ENCODE peak calls at places on chromosomes 6 and 20, in nine cellular contexts. H, M, J, O, K, W, I, L and Y are unnamed samples.
A peak's percentile ranks its signal among the peaks of the same experiment; 100 is the strongest.

GRCh38 chr20:36217226-36217625 is 19.1 kb upstream of the AAR2 start:
- DNase-seq in H (no peak), M (no peak), J (no peak), O (no peak), K (no peak), W (no peak), I (no peak), L (no peak), Y (no peak)

GRCh38 chr20:42447270-42447669 is 742.4 kb downstream of the PTPRT start:
- DNase-seq in H (no peak), M (no peak), J (no peak), O (no peak), K (no peak), W (no peak), I (no peak), L (no peak), Y (no peak)

GRCh38 chr6:4084444-4085328 is 5.7 kb upstream of the FAM217A start:
- DNase-seq in H (no peak), M (no peak), J (no peak), O (no peak), K (no peak), W (no peak), I (no peak), L (no peak), Y (no peak)

GRCh38 chr6:13383280-13384163 is 55.2 kb upstream of the TBC1D7 start:
- DNase-seq in H (peak; percentile 54), M (no peak), J (peak; percentile 50), O (no peak), K (peak; percentile 13), W (no peak), I (no peak), L (no peak), Y (no peak)

GRCh38 chr6:149964243-149965190 is 774 bp downstream of the ULBP1 start:
- DNase-seq in H (peak; percentile 76), M (no peak), J (no peak), O (peak; percentile 42), K (peak; percentile 37), W (peak; percentile 28), I (no peak), L (no peak), Y (no peak)

GRCh38 chr6:144438103-144438502 is 153.0 kb downstream of the UTRN start:
- DNase-seq in H (no peak), M (no peak), J (no peak), O (no peak), K (no peak), W (no peak), I (no peak), L (no peak), Y (no peak)

GRCh38 chr6:10451828-10452509 is 37.1 kb upstream of the TFAP2A start:
- DNase-seq in H (peak; percentile 74), M (peak; percentile 67), J (no peak), O (no peak), K (no peak), W (no peak), I (peak; percentile 96), L (no peak), Y (no peak)

GRCh38 chr20:4973330-4974097 is 27.8 kb downstream of the SLC23A2 start:
- DNase-seq in H (peak; percentile 90), M (no peak), J (no peak), O (no peak), K (peak; percentile 68), W (peak; percentile 95), I (no peak), L (no peak), Y (no peak)

GRCh38 chr6:95578106-95578410 is 723 bp downstream of the MANEA start:
- DNase-seq in H (peak; percentile 5), M (no peak), J (no peak), O (no peak), K (no peak), W (no peak), I (no peak), L (no peak), Y (no peak)

GRCh38 chr6:215335-216034 is 76.8 kb upstream of the DUSP22 start:
- DNase-seq in H (peak; percentile 10), M (no peak), J (no peak), O (no peak), K (peak; percentile 90), W (no peak), I (no peak), L (no peak), Y (no peak)

GRCh38 chr20:18496042-18496441 is 983 bp downstream of the RBBP9 start:
- DNase-seq in H (peak; percentile 18), M (no peak), J (no peak), O (no peak), K (no peak), W (peak; percentile 5), I (no peak), L (no peak), Y (no peak)